ENCODE peak calls at places on chromosomes 11 and 22, in five cellular contexts. B is PC-3, L is ovary, G is brain microvascular endothelial cell, K is heart right ventricle. I is an unnamed sample.
A peak's percentile ranks its signal among the peaks of the same experiment; 100 is the strongest.

GRCh38 chr11:13318498-13319295 is 41.1 kb downstream of the BMAL1 start:
- DNase-seq in L (no peak), G (no peak), K (no peak), B (no peak), I (no peak)

GRCh38 chr11:94895451-94895850 is 77.9 kb downstream of the CWC15 start:
- DNase-seq in K (no peak), G (peak; percentile 79), B (no peak), L (no peak), I (no peak)

GRCh38 chr11:59207988-59208432 is 4.7 kb downstream of the MPEG1 start:
- DNase-seq in B (peak; percentile 69), G (peak; percentile 83), L (peak; percentile 63), K (peak; percentile 37), I (no peak)

GRCh38 chr11:66290332-66290629 is 1.3 kb upstream of the YIF1A start:
- DNase-seq in L (peak; percentile 22), B (no peak), K (no peak), G (no peak), I (no peak)

GRCh38 chr11:20261526-20261925 is 101.3 kb upstream of the DBX1 start:
- DNase-seq in B (no peak), G (peak; percentile 23), K (no peak), L (no peak), I (no peak)

GRCh38 chr11:13287026-13287425 is 9.4 kb downstream of the BMAL1 start:
- DNase-seq in B (no peak), G (no peak), L (no peak), K (no peak), I (no peak)

GRCh38 chr11:88310246-88310645 is 27.3 kb downstream of the CTSC start:
- DNase-seq in G (no peak), B (peak; percentile 57), L (no peak), K (no peak), I (no peak)

GRCh38 chr11:78197816-78198215 is 9.1 kb downstream of the USP35 start:
- DNase-seq in B (no peak), G (no peak), L (no peak), K (no peak), I (no peak)

GRCh38 chr22:26476705-26477340 is 6.8 kb downstream of the HPS4 start:
- DNase-seq in B (no peak), K (no peak), G (peak; percentile 69), L (no peak), I (no peak)

GRCh38 chr11:113281052-113281725 is 33.2 kb upstream of the TTC12 start:
- DNase-seq in K (no peak), G (no peak), L (no peak), B (no peak), I (no peak)

GRCh38 chr11:19524171-19524671 is 188.4 kb upstream of the NAV2 start:
- DNase-seq in K (no peak), B (no peak), L (no peak), G (peak; percentile 1), I (peak; percentile 24)

GRCh38 chr11:115760528-115760837 is 256.3 kb upstream of the CADM1 start:
- DNase-seq in L (no peak), K (no peak), B (no peak), G (no peak), I (no peak)

GRCh38 chr11:57330029-57330428 is 5.3 kb upstream of the TNKS1BP1 start:
- DNase-seq in G (no peak), B (no peak), K (no peak), L (no peak), I (no peak)

GRCh38 chr11:93444671-93445073 is 98.5 kb downstream of the SMCO4 start:
- DNase-seq in L (no peak), K (no peak), B (peak; percentile 96), G (peak; percentile 10), I (no peak)

GRCh38 chr11:119103793-119104192 is 2.1 kb upstream of the DPAGT1 start:
- DNase-seq in K (no peak), L (no peak), G (no peak), B (no peak), I (no peak)
- H3K27ac ChIP-seq in K (peak overlapping the region; percentile 90), L (no peak overlapping the region), G (no peak overlapping the region), B (no peak overlapping the region), I (no peak overlapping the region)

GRCh38 chr11:578276-579035 is 2.2 kb downstream of the PHRF1 start:
- DNase-seq in B (no peak), L (no peak), G (no peak), K (no peak), I (no peak)

GRCh38 chr11:581342-581741 is 5.1 kb downstream of the PHRF1 start:
- DNase-seq in B (no peak), K (no peak), G (no peak), L (no peak), I (no peak)

GRCh38 chr11:577611-577894 is 1.3 kb downstream of the PHRF1 start:
- DNase-seq in B (no peak), L (no peak), G (no peak), K (no peak), I (no peak)

GRCh38 chr11:581752-582151 is 5.5 kb downstream of the PHRF1 start:
- DNase-seq in K (no peak), B (no peak), L (no peak), G (no peak), I (no peak)

DNA sequence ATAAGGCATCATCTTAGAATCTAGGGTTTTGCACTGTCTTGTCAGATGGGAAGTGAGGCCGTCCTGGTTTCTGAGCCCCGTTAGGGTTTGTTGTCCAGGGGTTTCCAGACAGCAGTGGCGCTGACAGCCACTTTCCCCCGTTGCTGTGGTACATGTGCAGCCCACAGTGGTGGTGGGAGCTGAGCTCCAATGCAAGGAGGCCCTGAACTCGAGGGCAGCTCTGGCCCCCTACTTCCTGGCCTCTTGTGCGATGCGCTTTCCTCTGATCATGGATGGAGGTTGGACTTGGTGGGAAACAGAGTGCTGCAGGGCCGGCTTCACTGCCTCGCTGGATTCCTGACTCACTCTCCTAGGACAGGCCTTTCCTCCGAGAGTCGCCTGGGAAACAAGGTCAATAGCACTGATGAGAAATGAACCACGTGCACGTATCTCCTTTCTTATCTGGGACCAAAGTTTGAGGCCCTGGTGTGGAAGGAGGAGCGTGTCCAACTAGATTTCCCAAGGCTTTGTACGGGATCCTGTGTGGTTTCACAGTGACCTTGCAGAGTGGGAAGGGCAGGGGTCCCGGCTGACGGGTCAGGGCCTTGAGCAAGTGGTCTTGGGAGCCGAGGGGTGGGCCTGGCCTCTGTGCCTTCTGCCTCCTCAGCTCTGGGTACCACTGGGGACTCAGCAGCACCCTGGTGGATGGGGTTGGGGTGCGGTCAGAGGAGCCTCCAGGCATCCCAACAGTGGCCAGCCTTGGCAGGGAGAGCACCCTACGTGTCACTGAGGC is 3.7 kb downstream of the PHRF1 start:
- DNase-seq in K (no peak), G (peak; percentile 45), L (no peak), B (no peak), I (no peak)
- H3K27ac ChIP-seq in K (peak overlapping the region; percentile 10), G (no peak overlapping the region), L (no peak overlapping the region), B (no peak overlapping the region), I (no peak overlapping the region)

GRCh38 chr11:2235588-2236326 is 34.6 kb downstream of the ASCL2 start:
- DNase-seq in K (no peak), L (no peak), B (no peak), G (no peak), I (no peak)
- H3K27ac ChIP-seq in K (no peak overlapping the region), L (no peak overlapping the region), B (no peak overlapping the region), G (no peak overlapping the region), I (no peak overlapping the region)

GRCh38 chr11:116991491-116991890 is 106.7 kb downstream of the SIK3 start:
- DNase-seq in G (no peak), K (no peak), L (no peak), B (no peak), I (no peak)

GRCh38 chr11:116989184-116989583 is 109.0 kb downstream of the SIK3 start:
- DNase-seq in G (no peak), L (no peak), K (no peak), B (no peak), I (no peak)

GRCh38 chr11:116986521-116987105 is 111.6 kb downstream of the SIK3 start:
- DNase-seq in K (no peak), L (no peak), B (peak; percentile 97), G (peak; percentile 49), I (no peak)

GRCh38 chr11:116990811-116991210 is 107.4 kb downstream of the SIK3 start:
- DNase-seq in K (no peak), L (no peak), G (no peak), B (no peak), I (no peak)

DNA sequence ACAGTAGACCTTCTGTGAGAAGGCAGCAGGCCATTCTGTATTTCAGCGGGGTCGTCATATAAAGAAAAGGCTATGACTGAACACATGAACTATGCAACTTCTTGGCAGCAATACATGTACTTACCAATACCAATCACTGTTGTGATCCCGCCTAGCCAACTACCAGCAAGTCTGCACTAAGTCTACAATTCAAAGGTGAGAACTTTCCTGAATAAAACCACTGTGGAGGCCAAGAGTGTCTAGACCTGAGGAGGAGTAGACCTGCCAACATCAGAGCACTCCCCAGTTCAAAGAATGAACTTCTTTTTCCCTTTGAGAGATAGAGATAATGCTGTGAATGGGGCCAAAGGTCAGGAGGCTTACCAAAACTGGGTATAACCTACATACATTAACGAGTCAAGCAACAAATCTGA is 108.2 kb downstream of the SIK3 start:
- DNase-seq in L (no peak), G (peak; percentile 79), K (peak; percentile 17), B (peak; percentile 64), I (no peak)
- H3K27ac ChIP-seq in L (no peak overlapping the region), G (no peak overlapping the region), K (peak overlapping the region; percentile 56), B (no peak overlapping the region), I (peak overlapping the region; percentile 72)

DNA sequence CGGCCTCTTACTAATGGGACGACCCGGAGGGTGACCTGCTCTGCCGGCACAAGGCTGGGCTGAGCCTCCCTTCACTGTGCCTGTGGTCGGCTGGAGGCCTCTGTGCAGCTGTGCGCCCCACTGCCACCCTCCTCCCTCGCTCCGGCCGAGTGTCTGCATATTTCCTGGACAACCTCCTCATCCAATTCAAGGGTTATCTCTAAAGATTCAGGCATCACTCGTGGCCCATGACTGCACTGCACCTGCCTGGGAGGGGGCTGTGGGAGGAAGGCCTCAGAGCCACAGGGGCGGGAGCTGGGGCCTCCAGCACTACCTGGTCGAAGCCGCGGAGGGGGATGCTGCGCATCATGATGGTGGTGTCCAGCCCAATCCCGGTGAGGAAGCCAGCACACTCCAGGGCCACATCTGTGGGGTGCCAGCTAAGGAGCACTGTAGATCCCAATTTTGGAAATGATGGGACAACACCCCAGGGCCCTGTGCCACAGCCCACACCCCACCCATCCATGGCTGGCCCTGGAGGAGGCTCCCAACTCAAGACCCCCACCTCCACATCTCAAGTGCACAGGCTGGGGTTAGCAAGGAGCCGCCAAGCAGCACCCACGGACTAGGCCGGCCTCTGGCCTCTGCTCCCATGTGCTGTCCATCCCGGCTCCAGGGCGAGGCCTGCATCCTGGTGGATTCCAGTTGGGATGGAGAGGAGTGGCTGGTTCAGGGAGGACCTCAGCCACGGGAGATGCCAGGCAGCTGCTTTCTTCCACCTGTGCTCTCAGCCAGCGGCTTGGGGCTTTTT is 43.2 kb upstream of the GNB1L start:
- DNase-seq in G (no peak), B (no peak), K (no peak), L (no peak), I (no peak)
- H3K27ac ChIP-seq in G (no peak overlapping the region), B (no peak overlapping the region), K (no peak overlapping the region), L (no peak overlapping the region), I (no peak overlapping the region)

I was measured in substantia nigra.